ENCODE peak calls at places on chromosomes 5 and 9, in nine cellular contexts. G is uterus, A is BJ, P is astrocyte of the spinal cord, U is K562, X is epithelial cell of esophagus, B is AG04450, D is endothelial cell of umbilical vein, T is endothelial cell. R is an unnamed sample.
A peak's percentile ranks its signal among the peaks of the same experiment; 100 is the strongest.

GRCh38 chr5:179268399-179268952 is 76.8 kb downstream of the ADAMTS2 start:
- DNase-seq in B (no peak), X (no peak), G (peak; percentile 13), T (no peak), D (no peak), P (no peak), A (no peak), U (no peak), R (no peak)

GRCh38 chr5:133420440-133421301 is 191.7 kb downstream of the FSTL4 start:
- DNase-seq in U (no peak), T (no peak), D (no peak), G (no peak), X (no peak), B (no peak), A (no peak), P (no peak), R (no peak)

GRCh38 chr5:92907914-92908606 is 673.0 kb downstream of the NR2F1-AS1 start:
- DNase-seq in X (no peak), D (peak; percentile 79), G (no peak), P (peak; percentile 79), U (no peak), A (peak; percentile 46), T (no peak), B (peak; percentile 6), R (no peak)

GRCh38 chr9:35905912-35906679 is at the start of gene HRCT1:
- DNase-seq in X (peak; percentile 97), G (peak; percentile 90), B (peak; percentile 88), T (no peak), U (no peak), D (peak; percentile 91), A (peak; percentile 72), P (peak; percentile 97), R (no peak)

GRCh38 chr9:22129134-22129533 is 120.0 kb upstream of the CDKN2B start:
- DNase-seq in P (no peak), X (no peak), D (no peak), B (no peak), T (no peak), G (no peak), U (no peak), A (no peak), R (no peak)

GRCh38 chr9:79570449-79571308 is 1.1 kb upstream of the TLE4 start:
- DNase-seq in D (peak; percentile 34), A (no peak), B (no peak), U (peak; percentile 13), X (peak; percentile 31), T (peak; percentile 61), P (peak; percentile 79), G (peak; percentile 41), R (peak; percentile 40)

GRCh38 chr5:61098251-61098650 is 64.0 kb downstream of the SMIM15 start:
- DNase-seq in T (no peak), U (peak; percentile 10), B (no peak), X (no peak), P (no peak), D (no peak), G (no peak), A (no peak), R (no peak)

GRCh38 chr9:87381746-87382145 is 115.9 kb upstream of the DAPK1 start:
- DNase-seq in U (no peak), B (no peak), P (no peak), X (no peak), D (no peak), G (no peak), T (no peak), A (no peak), R (no peak)

GRCh38 chr9:127128341-127129072 is 6.1 kb upstream of the ANGPTL2 start:
- DNase-seq in X (peak; percentile 86), U (no peak), T (no peak), P (peak; percentile 22), D (no peak), A (no peak), G (no peak), B (no peak), R (no peak)

GRCh38 chr9:128550226-128550625 is 2.2 kb upstream of the SPTAN1 start:
- DNase-seq in D (no peak), P (no peak), B (no peak), U (no peak), T (no peak), G (no peak), X (no peak), A (no peak), R (peak; percentile 32)

GRCh38 chr5:32232441-32233219 is 58.5 kb upstream of the GOLPH3 start:
- DNase-seq in X (peak; percentile 79), G (peak; percentile 75), A (no peak), D (peak; percentile 77), U (peak; percentile 48), P (peak; percentile 72), T (peak; percentile 75), B (peak; percentile 34), R (peak; percentile 82)

GRCh38 chr5:141914154-141914743 is 9.4 kb upstream of the DELE1 start:
- DNase-seq in T (peak; percentile 59), P (no peak), D (peak; percentile 9), A (no peak), B (no peak), G (peak; percentile 21), X (no peak), U (peak; percentile 66), R (peak; percentile 66)

GRCh38 chr9:129437626-129438323 is 183.1 kb downstream of the C9orf50 start:
- DNase-seq in P (no peak), G (no peak), U (no peak), D (no peak), A (no peak), T (no peak), X (no peak), B (no peak), R (no peak)

GRCh38 chr9:129776938-129777768 is 24.3 kb upstream of the PTGES start:
- DNase-seq in D (peak; percentile 78), B (peak; percentile 98), G (peak; percentile 96), U (peak; percentile 97), P (peak; percentile 100), A (peak; percentile 97), T (no peak), X (peak; percentile 98), R (no peak)

GRCh38 chr9:87711857-87712800 is 13.8 kb upstream of the CTSL start:
- DNase-seq in D (peak; percentile 12), A (peak; percentile 87), B (no peak), T (no peak), P (peak; percentile 29), X (peak; percentile 43), G (no peak), U (peak; percentile 10), R (no peak)

GRCh38 chr9:77901038-77901437 is 130.6 kb downstream of the GNAQ start:
- DNase-seq in U (no peak), B (no peak), D (no peak), P (no peak), G (no peak), A (no peak), X (no peak), T (no peak), R (no peak)

GRCh38 chr5:77972545-77973252 is 196.6 kb upstream of the TBCA start:
- DNase-seq in T (peak; percentile 25), X (no peak), B (no peak), G (no peak), D (no peak), A (no peak), U (no peak), P (no peak), R (peak; percentile 63)
- TF ChIP-seq CTCF in T (no peak), X (no peak), B (peak; percentile 29), G (no peak), D (peak; percentile 52), A (peak; percentile 26), U (no peak), P (peak; percentile 12), R (peak; percentile 47)

DNA sequence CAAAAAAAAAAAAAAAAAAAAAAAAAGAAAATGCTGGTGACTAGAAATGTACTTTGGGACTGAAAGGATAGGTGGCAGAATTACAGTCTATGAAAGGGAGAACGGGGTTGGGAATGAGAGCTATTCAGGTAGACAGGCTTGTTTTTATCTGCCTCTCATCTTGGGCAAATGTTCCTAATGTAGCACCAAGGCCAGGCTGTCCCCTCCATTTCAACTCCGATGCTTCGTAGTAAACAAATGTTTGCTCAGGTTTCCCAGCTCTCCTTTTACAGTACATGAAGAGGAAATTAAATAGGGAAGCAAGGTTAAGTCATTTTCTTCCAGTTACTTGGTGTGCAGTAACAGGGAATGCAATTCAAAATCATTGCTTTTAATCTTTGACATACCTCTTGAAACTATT is 4.4 kb upstream of the BASP1 start:
- DNase-seq in B (no peak), G (no peak), T (no peak), D (no peak), A (no peak), U (no peak), P (no peak), X (no peak), R (no peak)
- TF ChIP-seq CTCF in B (no peak), G (no peak), T (no peak), D (no peak), A (no peak), U (no peak), P (no peak), X (no peak), R (no peak)

DNA sequence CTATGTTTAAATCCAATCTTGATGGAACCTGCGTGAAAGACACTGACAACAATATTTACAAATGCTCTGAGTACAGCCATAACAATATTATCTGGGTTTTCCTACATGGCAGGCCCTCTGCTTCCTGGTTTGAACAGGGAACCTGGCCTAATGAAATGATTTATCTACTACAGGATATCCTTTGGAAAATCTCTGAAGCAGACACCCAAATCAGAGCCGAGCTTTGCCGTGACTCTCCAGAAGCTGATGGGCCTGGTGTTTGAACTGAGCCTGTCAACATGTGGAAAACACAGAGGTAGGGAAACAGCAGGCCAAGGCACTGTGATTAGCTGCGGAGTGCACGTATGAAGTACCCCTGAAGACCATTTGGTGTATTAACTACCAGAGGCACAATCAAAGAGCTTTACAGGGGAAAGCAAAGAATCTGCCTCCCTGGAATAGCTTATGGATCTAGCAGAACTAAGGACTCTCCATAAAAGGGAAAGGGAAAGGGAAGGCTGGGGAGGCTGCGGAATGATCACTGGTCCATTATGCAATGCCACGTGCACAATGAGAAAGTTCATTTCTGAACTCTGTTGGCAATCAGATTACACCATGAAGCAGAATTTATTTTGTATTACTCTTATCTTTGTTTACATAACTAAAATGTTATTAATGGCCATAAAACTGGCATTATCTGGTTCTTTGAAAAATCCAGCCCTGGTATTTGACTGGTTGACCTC is 321.9 kb downstream of the EBF1 start:
- DNase-seq in A (no peak), X (no peak), U (no peak), D (no peak), T (peak; percentile 9), P (no peak), B (no peak), G (peak; percentile 60), R (no peak)
- TF ChIP-seq CTCF in A (no peak), X (no peak), U (no peak), D (no peak), T (no peak), P (no peak), B (no peak), G (no peak), R (no peak)

DNA sequence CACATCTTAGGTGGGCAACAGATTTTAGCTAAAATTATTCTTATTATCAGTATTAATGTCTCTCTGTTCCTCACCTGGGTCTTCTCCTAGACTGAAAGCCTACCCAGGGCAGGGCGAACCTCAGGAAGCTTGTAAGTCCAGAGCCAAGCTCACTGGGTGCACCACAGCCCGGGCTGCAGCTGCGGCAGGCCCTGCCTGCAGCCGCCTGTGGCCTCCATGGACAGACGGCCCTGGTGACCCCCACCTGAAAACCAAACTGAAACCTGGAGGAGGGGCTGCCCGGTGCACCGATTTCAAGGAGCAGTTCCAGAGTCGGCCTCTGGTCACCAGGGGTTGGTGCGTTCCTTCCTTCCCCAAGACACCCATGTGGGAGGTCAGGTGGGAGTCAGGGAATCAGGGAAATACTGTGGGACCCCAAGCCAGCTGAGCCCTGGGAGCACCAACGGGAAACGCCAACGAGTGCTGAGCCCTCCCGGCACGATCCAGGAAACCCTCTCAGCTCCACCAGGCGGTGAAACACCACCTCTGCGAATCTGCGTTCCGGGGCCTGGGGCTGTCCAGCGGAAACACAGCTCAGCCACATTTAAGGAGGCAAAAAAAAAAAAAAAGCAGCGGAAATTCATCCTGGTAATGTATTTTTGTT is 68.6 kb upstream of the PPP1R26 start:
- DNase-seq in X (no peak), P (no peak), G (no peak), B (no peak), A (no peak), U (no peak), T (no peak), D (no peak), R (no peak)
- TF ChIP-seq CTCF in X (no peak), P (no peak), G (no peak), B (no peak), A (no peak), U (peak; percentile 18), T (no peak), D (no peak), R (no peak)